ENCODE peak calls at places on chromosomes 5 and 9, in six cellular contexts. I is K562, Y is transverse colon, Z is stomach, O is HCT116, E is spleen. T is an unnamed sample. For H3K4me1, the result is how much of the 10 kb centered on the place peaks cover.

GRCh38 chr5:154143121-154143725 is 47.3 kb upstream of the GALNT10 start:
- DNase-seq in I (no peak), Y (no peak), Z (no peak), O (no peak), E (no peak), T (no peak)

GRCh38 chr9:93121316-93122241 is 12.5 kb downstream of the NINJ1 start:
- DNase-seq in I (no peak), Y (peak), Z (no peak), O (no peak), E (peak), T (no peak)

GRCh38 chr5:68534131-68534940 is 318.8 kb downstream of the PIK3R1 start:
- DNase-seq in I (no peak), Y (peak), Z (peak), O (no peak), E (no peak), T (no peak)

GRCh38 chr5:168883253-168883880 is 304.2 kb upstream of the PANK3 start:
- DNase-seq in I (no peak), Y (no peak), Z (no peak), O (no peak), E (no peak), T (no peak)

GRCh38 chr5:111635946-111636315 is 121.1 kb downstream of the NREP start:
- DNase-seq in I (no peak), Y (no peak), Z (no peak), O (no peak), E (no peak), T (no peak)

GRCh38 chr9:96420468-96421219 is 2.5 kb upstream of the ZNF367 start:
- DNase-seq in I (peak), Y (peak), Z (no peak), O (peak), E (no peak), T (no peak)

GRCh38 chr5:142939884-142940283 is 169.7 kb downstream of the ARHGAP26 start:
- DNase-seq in I (no peak), Y (no peak), Z (no peak), O (no peak), E (no peak), T (no peak)

GRCh38 chr5:66892715-66893114 is 296.5 kb downstream of the MAST4 start:
- DNase-seq in I (no peak), Y (no peak), Z (no peak), O (no peak), E (no peak), T (no peak)

GRCh38 chr9:93712896-93713295 is 136.5 kb downstream of the PHF2 start:
- DNase-seq in I (no peak), Y (no peak), Z (no peak), O (no peak), E (peak), T (no peak)

GRCh38 chr9:30058463-30058862 is 2326.0 kb upstream of the ACO1 start:
- DNase-seq in I (no peak), Y (no peak), Z (no peak), O (no peak), E (no peak), T (no peak)

GRCh38 chr9:385818-386398 is 171.2 kb downstream of the DOCK8 start:
- DNase-seq in I (peak), Y (peak), Z (peak), O (peak), E (no peak), T (no peak)

GRCh38 chr9:21988056-21988990 is 5.9 kb downstream of the CDKN2A start:
- DNase-seq in I (no peak), Y (no peak), Z (no peak), O (no peak), E (no peak), T (no peak)

GRCh38 chr9:114084282-114085073 is 6.4 kb upstream of the AMBP start:
- DNase-seq in I (no peak), Y (no peak), Z (no peak), O (no peak), E (peak), T (no peak)

GRCh38 chr5:173791878-173792277 is 96.3 kb upstream of the CPEB4 start:
- DNase-seq in I (peak), Y (no peak), Z (no peak), O (no peak), E (no peak), T (no peak)

GRCh38 chr5:31192442-31192841 is 1.0 kb upstream of the CDH6 start:
- DNase-seq in I (no peak), Y (no peak), Z (no peak), O (no peak), E (no peak), T (no peak)

DNA sequence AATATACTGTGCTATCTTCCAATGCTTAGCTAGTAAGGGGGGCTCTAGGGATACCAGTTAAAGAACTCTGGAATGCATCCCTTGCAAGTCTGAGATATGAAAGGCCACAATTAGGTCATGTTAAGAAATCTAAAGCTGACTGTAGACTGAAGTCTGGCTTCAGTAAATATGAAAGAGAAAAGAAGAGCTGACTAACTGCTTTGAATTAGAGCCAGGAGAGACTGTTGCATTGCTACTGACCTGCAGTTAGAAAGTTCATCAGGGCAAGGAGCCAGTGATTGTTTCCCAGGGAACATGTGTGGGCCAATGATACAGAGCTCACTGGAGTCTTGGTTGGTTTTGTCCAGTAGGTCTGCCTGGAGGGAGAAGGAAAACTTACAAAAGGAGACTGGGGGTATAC is 472.1 kb upstream of the TNC start:
- DNase-seq in I (no peak), Y (no peak), Z (no peak), O (no peak), E (no peak), T (no peak)
- H3K4me1 ChIP-seq in I (under half), Y (under half), Z (under half), O (under half), E (under half), T (under half)

GRCh38 chr5:38766151-38766550 is 79.7 kb upstream of the OSMR start:
- DNase-seq in I (no peak), Y (no peak), Z (no peak), O (no peak), E (no peak), T (no peak)
- TF ChIP-seq POLR2AphosphoS5 in I (no peak), Y (no peak), Z (no peak), O (no peak), E (no peak), T (no peak)

GRCh38 chr5:96942911-96943310 is 7.0 kb downstream of the LNPEP start:
- DNase-seq in I (no peak), Y (no peak), Z (no peak), O (no peak), E (no peak), T (no peak)

GRCh38 chr5:96941140-96941539 is 5.3 kb downstream of the LNPEP start:
- DNase-seq in I (no peak), Y (no peak), Z (no peak), O (no peak), E (no peak), T (no peak)

GRCh38 chr5:96943829-96944228 is 7.9 kb downstream of the LNPEP start:
- DNase-seq in I (no peak), Y (no peak), Z (no peak), O (no peak), E (no peak), T (no peak)

GRCh38 chr5:96942078-96942477 is 6.2 kb downstream of the LNPEP start:
- DNase-seq in I (no peak), Y (no peak), Z (no peak), O (no peak), E (no peak), T (no peak)

DNA sequence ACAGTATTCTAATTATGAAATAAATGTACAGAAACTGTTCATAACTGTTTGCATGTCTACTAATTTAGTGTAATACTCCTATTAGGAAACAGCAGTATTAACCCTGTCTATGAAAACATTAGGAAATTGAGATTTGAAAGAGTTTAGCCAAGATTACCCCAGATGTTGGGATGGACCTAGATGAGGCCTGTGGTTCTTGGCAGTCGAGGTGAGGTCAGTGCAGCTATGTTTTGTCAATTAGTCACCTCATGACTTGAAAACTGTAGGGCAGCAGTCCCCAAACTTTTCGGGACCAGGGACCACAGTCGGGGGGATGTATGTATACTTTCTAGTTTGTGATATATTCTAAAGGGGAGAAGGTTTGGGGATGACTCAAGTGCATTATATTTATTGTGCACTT is 4.7 kb downstream of the LNPEP start:
- DNase-seq in I (no peak), Y (no peak), Z (no peak), O (no peak), E (no peak), T (no peak)
- H3K4me1 ChIP-seq in I (under half), Y (under half), Z (half or more), O (under half), E (half or more), T (under half)

GRCh38 chr5:134634227-134634626 is 1.6 kb upstream of the SAR1B start:
- DNase-seq in I (peak), Y (no peak), Z (no peak), O (no peak), E (peak), T (no peak)

GRCh38 chr5:134638760-134639201 is 6.2 kb upstream of the SAR1B start:
- DNase-seq in I (no peak), Y (peak), Z (peak), O (no peak), E (no peak), T (no peak)

GRCh38 chr5:134642931-134643530 is 5.6 kb upstream of the SEC24A start:
- DNase-seq in I (no peak), Y (no peak), Z (no peak), O (no peak), E (peak), T (no peak)

GRCh38 chr5:134637106-134637721 is 4.6 kb upstream of the SAR1B start:
- DNase-seq in I (no peak), Y (no peak), Z (peak), O (no peak), E (peak), T (no peak)
- TF ChIP-seq POLR2AphosphoS5 in I (no peak), Y (no peak), Z (no peak), O (no peak), E (no peak), T (peak)

GRCh38 chr9:68996457-68996856 is 17.5 kb downstream of the PRKACG start:
- DNase-seq in I (no peak), Y (no peak), Z (no peak), O (no peak), E (no peak), T (no peak)

GRCh38 chr9:68999393-69000105 is 14.4 kb downstream of the PRKACG start:
- DNase-seq in I (peak), Y (peak), Z (peak), O (peak), E (peak), T (no peak)

GRCh38 chr9:68997676-68998075 is 16.2 kb downstream of the PRKACG start:
- DNase-seq in I (no peak), Y (no peak), Z (no peak), O (no peak), E (no peak), T (no peak)

GRCh38 chr9:68998344-68998743 is 15.6 kb downstream of the PRKACG start:
- DNase-seq in I (no peak), Y (no peak), Z (no peak), O (no peak), E (no peak), T (no peak)

DNA sequence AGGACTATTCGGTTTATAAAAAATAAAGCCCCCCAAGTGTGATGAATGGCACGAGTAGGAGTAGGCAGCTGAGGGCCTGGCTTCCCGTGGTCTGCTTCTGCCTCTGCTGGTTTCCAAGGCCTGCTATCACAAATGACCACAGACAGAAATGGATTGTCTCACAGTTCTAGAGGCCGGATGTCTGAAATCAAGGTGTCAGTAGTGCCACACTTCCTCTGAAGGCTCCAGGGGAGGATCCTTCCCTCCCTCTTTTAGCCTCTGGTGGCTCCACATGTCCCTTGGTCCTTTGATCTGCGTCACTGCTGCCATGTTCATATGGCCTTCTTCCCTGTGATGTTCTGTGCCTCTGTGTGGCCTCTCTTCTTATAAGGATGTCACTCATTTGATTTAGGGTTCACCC is 15.1 kb downstream of the PRKACG start:
- DNase-seq in I (peak), Y (no peak), Z (no peak), O (no peak), E (no peak), T (no peak)
- H3K4me1 ChIP-seq in I (under half), Y (under half), Z (under half), O (under half), E (under half), T (under half)

GRCh38 chr9:133527444-133527920 is 2.7 kb upstream of the MYMK start:
- DNase-seq in I (no peak), Y (no peak), Z (no peak), O (no peak), E (no peak), T (no peak)

GRCh38 chr9:133529874-133530273 is 4.6 kb upstream of the ADAMTSL2 start:
- DNase-seq in I (no peak), Y (no peak), Z (no peak), O (no peak), E (no peak), T (no peak)

GRCh38 chr9:133529457-133529856 is 4.7 kb upstream of the MYMK start:
- DNase-seq in I (no peak), Y (no peak), Z (no peak), O (no peak), E (no peak), T (no peak)

GRCh38 chr9:133528001-133528886 is 3.5 kb upstream of the MYMK start:
- DNase-seq in I (no peak), Y (no peak), Z (no peak), O (no peak), E (no peak), T (no peak)

GRCh38 chr9:133528887-133529262 is 4.1 kb upstream of the MYMK start:
- DNase-seq in I (no peak), Y (no peak), Z (no peak), O (no peak), E (no peak), T (no peak)
- TF ChIP-seq POLR2AphosphoS5 in I (no peak), Y (no peak), Z (no peak), O (no peak), E (no peak), T (no peak)

DNA sequence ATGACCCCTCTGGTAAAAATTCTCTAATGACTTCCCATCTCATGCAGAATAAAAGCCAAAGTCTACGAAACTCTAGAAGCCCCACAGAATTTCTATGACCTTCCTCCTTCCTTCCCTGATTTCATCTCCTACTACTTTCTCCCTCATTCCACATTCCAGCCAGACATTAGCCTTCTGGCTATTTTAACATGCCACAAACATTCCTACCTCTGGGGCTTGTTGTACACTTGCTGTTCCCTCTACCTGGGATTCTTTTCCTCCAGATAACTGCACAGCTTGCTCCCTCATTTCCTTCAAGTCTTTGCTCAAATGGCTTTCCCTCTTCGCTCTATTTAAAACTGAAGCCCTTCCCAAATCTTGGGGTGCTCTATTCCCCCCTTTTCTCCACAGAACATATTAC is 60.1 kb downstream of the FBXW11 start:
- DNase-seq in I (no peak), Y (no peak), Z (no peak), O (no peak), E (no peak), T (no peak)
- H3K4me1 ChIP-seq in I (under half), Y (under half), Z (half or more), O (under half), E (under half), T (under half)

GRCh38 chr5:82798676-82799075 is 278.5 kb downstream of the TMEM167A start:
- DNase-seq in I (no peak), Y (no peak), Z (no peak), O (no peak), E (no peak), T (no peak)
- TF ChIP-seq POLR2AphosphoS5 in I (no peak), Y (no peak), Z (no peak), O (no peak), E (no peak), T (no peak)